ENCODE peak calls at places on chromosome 17, in five cellular contexts. T, P, S, Q and K are unnamed samples.

GRCh38 chr17:80005360-80006338 is 30.0 kb downstream of the TBC1D16 start:
- DNase-seq in T (peak), P (no peak), S (no peak), Q (no peak), K (peak)

GRCh38 chr17:51653902-51654301 is 393.6 kb downstream of the UTP18 start:
- DNase-seq in T (no peak), P (no peak), S (no peak), Q (no peak), K (no peak)

GRCh38 chr17:78013683-78014467 is 55.4 kb downstream of the TNRC6C start:
- DNase-seq in T (peak), P (peak), S (no peak), Q (no peak), K (no peak)

GRCh38 chr17:48084932-48085331 is 16.3 kb downstream of the CBX1 start:
- DNase-seq in T (no peak), P (no peak), S (no peak), Q (no peak), K (no peak)

GRCh38 chr17:45221081-45221996 is at the start of gene FMNL1:
- DNase-seq in T (no peak), P (no peak), S (no peak), Q (no peak), K (peak)

GRCh38 chr17:47816111-47816735 is 5.4 kb downstream of the OSBPL7 start:
- DNase-seq in T (no peak), P (no peak), S (no peak), Q (no peak), K (no peak)

GRCh38 chr17:57257213-57257873 is 1.0 kb downstream of the MSI2 start:
- DNase-seq in T (no peak), P (no peak), S (no peak), Q (no peak), K (no peak)

GRCh38 chr17:82930043-82930923 is 90.5 kb upstream of the ZNF750 start:
- DNase-seq in T (no peak), P (no peak), S (no peak), Q (no peak), K (no peak)

GRCh38 chr17:67027031-67027628 is 17.2 kb upstream of the CACNG1 start:
- DNase-seq in T (no peak), P (no peak), S (no peak), Q (no peak), K (no peak)

GRCh38 chr17:41683441-41684007 is 5.2 kb upstream of the EIF1 start:
- DNase-seq in T (no peak), P (no peak), S (peak), Q (no peak), K (no peak)